ENCODE peak calls at places on chromosome 2, in eight cellular contexts. L is MM.1S, W is prostate gland, E is B cell, H is testis, J is activated B cell treated with CpG ODN at 0.5 μM for 24 hours, F is PC-9, V is astrocyte of the spinal cord. Z is an unnamed sample.

GRCh38 chr2:108607706-108608301 is 73.5 kb downstream of the LIMS1 start:
- DNase-seq in L (peak), W (peak), E (peak), H (peak), J (no peak), F (no peak), V (peak), Z (no peak)

GRCh38 chr2:64819774-64820688 is 166.3 kb upstream of the SERTAD2 start:
- DNase-seq in L (peak), W (no peak), E (peak), H (no peak), J (no peak), F (no peak), V (no peak), Z (no peak)

GRCh38 chr2:160039166-160039903 is 23.1 kb downstream of the PLA2R1 start:
- DNase-seq in L (no peak), W (peak), E (no peak), H (no peak), J (no peak), F (no peak), V (peak), Z (no peak)

GRCh38 chr2:119389615-119390306 is 23.0 kb downstream of the DBI start:
- DNase-seq in L (no peak), W (peak), E (no peak), H (peak), J (no peak), F (peak), V (peak), Z (no peak)

GRCh38 chr2:50746526-50746925 is 285.4 kb downstream of the NRXN1 start:
- DNase-seq in L (peak), W (no peak), E (no peak), H (peak), J (no peak), F (no peak), V (peak), Z (no peak)

GRCh38 chr2:71742953-71743601 is 289.7 kb downstream of the DYSF start:
- DNase-seq in L (no peak), W (peak), E (no peak), H (peak), J (no peak), F (peak), V (peak), Z (no peak)

GRCh38 chr2:104378853-104379374 is 475.0 kb upstream of the POU3F3 start:
- DNase-seq in L (peak), W (no peak), E (peak), H (peak), J (no peak), F (no peak), V (peak), Z (no peak)

GRCh38 chr2:222959358-222959757 is 92.6 kb upstream of the KCNE4 start:
- DNase-seq in L (no peak), W (no peak), E (no peak), H (no peak), J (no peak), F (peak), V (peak), Z (no peak)

GRCh38 chr2:73291461-73292315 is 1.7 kb downstream of the EGR4 start:
- DNase-seq in L (no peak), W (no peak), E (peak), H (no peak), J (no peak), F (no peak), V (no peak), Z (peak)

GRCh38 chr2:183532514-183532913 is 408.3 kb downstream of the NUP35 start:
- DNase-seq in L (no peak), W (no peak), E (no peak), H (no peak), J (no peak), F (peak), V (peak), Z (no peak)

GRCh38 chr2:171670655-171671054 is 16.6 kb upstream of the DYNC1I2 start:
- DNase-seq in L (no peak), W (no peak), E (no peak), H (no peak), J (no peak), F (no peak), V (no peak), Z (no peak)

GRCh38 chr2:184444217-184444616 is 154.1 kb upstream of the ZNF804A start:
- DNase-seq in L (peak), W (no peak), E (no peak), H (no peak), J (no peak), F (no peak), V (no peak), Z (no peak)

GRCh38 chr2:152189622-152190495 is 14.3 kb upstream of the STAM2 start:
- DNase-seq in L (peak), W (peak), E (peak), H (peak), J (no peak), F (peak), V (peak), Z (peak)

GRCh38 chr2:186459009-186459408 is 27.1 kb upstream of the ZC3H15 start:
- DNase-seq in L (peak), W (no peak), E (no peak), H (no peak), J (no peak), F (no peak), V (peak), Z (no peak)

GRCh38 chr2:119231975-119232665 is 8.5 kb downstream of the STEAP3 start:
- DNase-seq in L (no peak), W (no peak), E (no peak), H (no peak), J (no peak), F (no peak), V (peak), Z (no peak)

GRCh38 chr2:200905618-200906296 is 16.6 kb downstream of the NIF3L1 start:
- DNase-seq in L (peak), W (peak), E (peak), H (peak), J (no peak), F (peak), V (peak), Z (peak)

GRCh38 chr2:64919261-64919660 is 69.9 kb upstream of the SLC1A4 start:
- DNase-seq in L (no peak), W (no peak), E (no peak), H (no peak), J (no peak), F (no peak), V (no peak), Z (no peak)

GRCh38 chr2:17757321-17757720 is 3.4 kb downstream of the GEN1 start:
- DNase-seq in L (no peak), W (no peak), E (no peak), H (no peak), J (no peak), F (no peak), V (peak), Z (no peak)

GRCh38 chr2:68391869-68392268 is 26.8 kb downstream of the PLEK start:
- DNase-seq in L (no peak), W (no peak), E (no peak), H (no peak), J (no peak), F (no peak), V (no peak), Z (no peak)

GRCh38 chr2:210753386-210753785 is 197.0 kb downstream of the CPS1 start:
- DNase-seq in L (no peak), W (no peak), E (no peak), H (no peak), J (no peak), F (no peak), V (no peak), Z (no peak)

GRCh38 chr2:224155896-224156295 is 116.8 kb upstream of the SERPINE2 start:
- DNase-seq in L (no peak), W (no peak), E (no peak), H (no peak), J (no peak), F (no peak), V (peak), Z (no peak)

GRCh38 chr2:238581126-238581525 is 154.4 kb downstream of the ASB1 start:
- DNase-seq in L (no peak), W (no peak), E (no peak), H (no peak), J (no peak), F (no peak), V (no peak), Z (no peak)

GRCh38 chr2:42100696-42101585 is 53.1 kb downstream of the PKDCC start:
- DNase-seq in L (peak), W (no peak), E (peak), H (peak), J (peak), F (no peak), V (peak), Z (no peak)

GRCh38 chr2:236627846-236628245 is 58.2 kb downstream of the ACKR3 start:
- DNase-seq in L (no peak), W (no peak), E (no peak), H (no peak), J (no peak), F (no peak), V (no peak), Z (no peak)

GRCh38 chr2:232598293-232598692 is 35.1 kb upstream of the EFHD1 start:
- DNase-seq in L (no peak), W (no peak), E (no peak), H (no peak), J (no peak), F (no peak), V (no peak), Z (no peak)

GRCh38 chr2:235744161-235744560 is 250.3 kb downstream of the AGAP1 start:
- DNase-seq in L (no peak), W (no peak), E (no peak), H (no peak), J (no peak), F (no peak), V (no peak), Z (no peak)

GRCh38 chr2:40043641-40044040 is 264.6 kb upstream of the THUMPD2 start:
- DNase-seq in L (no peak), W (no peak), E (no peak), H (no peak), J (no peak), F (no peak), V (no peak), Z (no peak)

GRCh38 chr2:166593403-166593802 is 99.4 kb upstream of the SCN7A start:
- DNase-seq in L (no peak), W (no peak), E (no peak), H (no peak), J (no peak), F (no peak), V (peak), Z (no peak)

GRCh38 chr2:216508229-216508628 is 9.6 kb downstream of the RPL37A start:
- DNase-seq in L (no peak), W (no peak), E (no peak), H (no peak), J (no peak), F (no peak), V (no peak), Z (no peak)

GRCh38 chr2:152486048-152486736 is 151.2 kb downstream of the FMNL2 start:
- DNase-seq in L (no peak), W (peak), E (no peak), H (no peak), J (no peak), F (no peak), V (no peak), Z (no peak)

GRCh38 chr2:179768765-179769164 is 92.6 kb downstream of the ZNF385B start:
- DNase-seq in L (no peak), W (peak), E (no peak), H (no peak), J (no peak), F (no peak), V (peak), Z (no peak)

GRCh38 chr2:20650412-20650879 is 452 bp downstream of the HS1BP3 start:
- DNase-seq in L (peak), W (no peak), E (no peak), H (peak), J (no peak), F (no peak), V (no peak), Z (peak)

GRCh38 chr2:165067958-165068612 is 112.8 kb upstream of the SLC38A11 start:
- DNase-seq in L (no peak), W (no peak), E (no peak), H (peak), J (no peak), F (no peak), V (peak), Z (peak)

GRCh38 chr2:202017940-202018339 is 15.7 kb upstream of the FZD7 start:
- DNase-seq in L (no peak), W (no peak), E (no peak), H (no peak), J (no peak), F (no peak), V (no peak), Z (no peak)

GRCh38 chr2:121038831-121039230 is 246.2 kb downstream of the TFCP2L1 start:
- DNase-seq in L (no peak), W (peak), E (no peak), H (no peak), J (no peak), F (peak), V (no peak), Z (no peak)

GRCh38 chr2:3173031-3173430 is 204.6 kb downstream of the EIPR1 start:
- DNase-seq in L (no peak), W (peak), E (no peak), H (no peak), J (no peak), F (no peak), V (no peak), Z (no peak)

GRCh38 chr2:189146553-189146952 is 33.0 kb downstream of the COL5A2 start:
- DNase-seq in L (no peak), W (no peak), E (no peak), H (no peak), J (no peak), F (no peak), V (no peak), Z (no peak)
- TF ChIP-seq CTCF in L (no peak), W (no peak), E (no peak), H (no peak), J (no peak), F (no peak), V (no peak), Z (no peak)

GRCh38 chr2:241751152-241751551 is 16.7 kb downstream of the D2HGDH start:
- DNase-seq in L (no peak), W (no peak), E (no peak), H (no peak), J (no peak), F (no peak), V (no peak), Z (no peak)
- TF ChIP-seq CTCF in L (no peak), W (no peak), E (no peak), H (no peak), J (no peak), F (no peak), V (no peak), Z (no peak)

DNA sequence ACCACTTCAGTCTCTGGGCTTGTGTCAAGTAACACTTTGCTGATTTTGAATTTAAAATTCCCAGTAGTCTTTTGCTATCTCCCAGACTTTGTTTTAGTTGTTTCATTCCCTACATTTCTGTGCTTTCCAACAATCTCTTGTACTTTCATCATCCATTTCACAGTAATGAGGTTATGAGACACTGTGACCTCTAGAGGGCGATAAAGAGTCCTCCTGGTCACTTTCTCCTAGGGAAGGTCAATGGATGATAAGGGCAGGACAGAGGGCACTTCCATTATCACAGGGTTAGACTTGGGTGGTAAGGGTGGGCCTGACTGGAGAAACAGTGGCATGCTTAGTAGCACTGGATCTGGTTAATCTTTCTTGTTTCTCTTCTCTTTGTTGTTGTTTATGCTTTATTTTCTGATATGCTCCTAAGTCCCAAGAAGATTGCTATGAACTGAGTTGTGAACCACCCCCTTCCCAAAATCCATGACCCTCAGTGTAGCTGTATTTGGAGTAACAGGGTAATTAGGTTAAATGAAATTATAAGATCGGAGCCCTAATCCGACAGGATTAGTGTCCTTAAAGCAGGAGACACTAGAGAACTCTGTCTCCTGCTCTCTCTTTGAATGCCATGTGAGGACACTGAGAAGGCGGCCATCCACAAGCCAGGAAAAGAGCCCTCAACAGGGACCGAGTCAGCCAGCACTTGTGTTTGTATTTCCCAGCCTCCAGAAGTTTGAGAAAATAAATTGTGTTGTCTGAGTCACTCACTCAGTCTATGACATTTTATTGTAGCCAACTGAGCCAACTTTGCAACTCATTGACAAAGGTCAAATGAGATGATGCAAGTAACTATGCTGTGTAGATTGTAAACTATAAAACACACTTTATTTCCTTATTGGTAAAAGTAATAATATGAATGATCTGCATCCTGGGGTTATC is 779.2 kb downstream of the CNTNAP5 start:
- DNase-seq in L (peak), W (no peak), E (peak), H (peak), J (no peak), F (no peak), V (no peak), Z (no peak)
- TF ChIP-seq CTCF in L (peak), W (peak), E (peak), H (peak), J (no peak), F (peak), V (peak), Z (peak)

GRCh38 chr2:75290600-75291140 is 91.3 kb upstream of the TACR1 start:
- DNase-seq in L (no peak), W (no peak), E (no peak), H (no peak), J (no peak), F (no peak), V (peak), Z (no peak)
- TF ChIP-seq CTCF in L (no peak), W (no peak), E (no peak), H (no peak), J (no peak), F (peak), V (peak), Z (peak)

DNA sequence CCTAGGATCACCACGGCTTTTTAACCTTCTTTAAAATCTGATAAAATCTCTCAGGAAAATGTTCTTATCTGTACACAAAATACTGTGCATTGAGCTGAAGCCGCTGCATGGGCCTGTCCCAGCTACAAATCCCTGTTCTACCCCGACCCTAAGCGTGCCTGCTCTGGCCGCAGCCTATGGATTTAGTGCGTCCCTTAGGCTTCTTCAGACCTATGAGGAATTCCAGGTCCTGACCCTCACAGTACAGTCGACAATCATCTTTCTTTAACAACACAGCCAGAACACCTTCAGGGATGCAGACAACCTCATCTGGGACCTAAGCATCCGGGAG is 477 bp upstream of the WDCP start:
- DNase-seq in L (no peak), W (no peak), E (no peak), H (no peak), J (no peak), F (no peak), V (no peak), Z (no peak)
- TF ChIP-seq CTCF in L (no peak), W (no peak), E (no peak), H (no peak), J (no peak), F (no peak), V (no peak), Z (no peak)

Z was measured in D721Med.